ENCODE peak calls at places on chromosomes 4 and X, in seven cellular contexts. T is K562, X is H1, J is PC-3, Q is DND-41, B is neural progenitor cell, A is endothelial cell of umbilical vein. L is an unnamed sample. For H3K4me1, the result is how much of the 10 kb centered on the place peaks cover.

GRCh38 chr4:165326831-165327210 is 648 bp upstream of the MSMO1 start:
- DNase-seq in T (peak), X (no peak), J (peak), Q (peak), B (peak), A (no peak), L (no peak)

GRCh38 chr4:94743838-94744237 is 13.9 kb upstream of the BMPR1B start:
- DNase-seq in T (no peak), X (no peak), J (no peak), Q (no peak), B (no peak), A (no peak), L (no peak)

GRCh38 chr4:100935090-100935489 is 412.2 kb downstream of the PPP3CA start:
- DNase-seq in T (no peak), X (no peak), J (peak), Q (no peak), B (no peak), A (peak), L (peak)

GRCh38 chrX:45768666-45769065 is 568.0 kb upstream of the DIPK2B start:
- DNase-seq in T (no peak), X (no peak), J (no peak), Q (no peak), B (no peak), A (no peak), L (no peak)

GRCh38 chr4:176680668-176681067 is 112.1 kb downstream of the VEGFC start:
- DNase-seq in T (no peak), X (no peak), J (no peak), Q (no peak), B (no peak), A (no peak), L (no peak)

GRCh38 chr4:16914208-16914607 is 15.8 kb upstream of the LDB2 start:
- DNase-seq in T (no peak), X (no peak), J (no peak), Q (no peak), B (peak), A (peak), L (peak)

GRCh38 chr4:15894923-15895411 is 43.6 kb downstream of the FGFBP1 start:
- DNase-seq in T (no peak), X (no peak), J (peak), Q (no peak), B (no peak), A (no peak), L (no peak)

GRCh38 chrX:15146515-15146914 is 123.4 kb downstream of the ASB9 start:
- DNase-seq in T (peak), X (peak), J (peak), Q (peak), B (peak), A (peak), L (peak)

GRCh38 chr4:137946423-137946822 is 295.7 kb downstream of the SLC7A11 start:
- DNase-seq in T (no peak), X (no peak), J (peak), Q (no peak), B (no peak), A (no peak), L (no peak)

GRCh38 chrX:39626749-39627148 is 471.0 kb downstream of the BCOR start:
- DNase-seq in T (no peak), X (no peak), J (no peak), Q (no peak), B (no peak), A (no peak), L (no peak)

GRCh38 chrX:13285693-13286092 is 34.2 kb downstream of the ATXN3L start:
- DNase-seq in T (no peak), X (no peak), J (no peak), Q (no peak), B (peak), A (no peak), L (no peak)

GRCh38 chr4:140094701-140095420 is 59.1 kb downstream of the MAML3 start:
- DNase-seq in T (no peak), X (peak), J (peak), Q (no peak), B (no peak), A (peak), L (no peak)

GRCh38 chrX:18654873-18655836 is 16.8 kb downstream of the RS1 start:
- DNase-seq in T (no peak), X (no peak), J (no peak), Q (no peak), B (no peak), A (no peak), L (no peak)

GRCh38 chr4:158578476-158578875 is 56.8 kb downstream of the RXFP1 start:
- DNase-seq in T (peak), X (no peak), J (peak), Q (no peak), B (no peak), A (peak), L (peak)

GRCh38 chr4:94448815-94449375 is 2.8 kb upstream of the PDLIM5 start:
- DNase-seq in T (no peak), X (no peak), J (no peak), Q (no peak), B (no peak), A (no peak), L (peak)

GRCh38 chr4:56803473-56803872 is 18.0 kb downstream of the SPINK2 start:
- DNase-seq in T (no peak), X (no peak), J (peak), Q (peak), B (no peak), A (no peak), L (peak)

GRCh38 chr4:165493359-165493758 is 114.6 kb downstream of the CPE start:
- DNase-seq in T (peak), X (peak), J (peak), Q (peak), B (peak), A (peak), L (peak)

GRCh38 chr4:184262901-184263300 is 45.2 kb upstream of the ENPP6 start:
- DNase-seq in T (no peak), X (peak), J (peak), Q (no peak), B (no peak), A (no peak), L (no peak)

GRCh38 chrX:45750639-45751038 is 550.0 kb upstream of the DIPK2B start:
- DNase-seq in T (no peak), X (no peak), J (no peak), Q (no peak), B (no peak), A (no peak), L (no peak)

GRCh38 chr4:1347410-1347864 is 429 bp downstream of the UVSSA start:
- DNase-seq in T (peak), X (peak), J (peak), Q (no peak), B (no peak), A (peak), L (peak)

GRCh38 chr4:145557720-145558119 is 61.5 kb upstream of the MMAA start:
- DNase-seq in T (peak), X (peak), J (peak), Q (peak), B (peak), A (peak), L (peak)

GRCh38 chrX:23742174-23742692 is 843 bp downstream of the ACOT9 start:
- DNase-seq in T (peak), X (no peak), J (peak), Q (no peak), B (peak), A (peak), L (peak)

GRCh38 chr4:120454788-120455187 is 388.1 kb upstream of the MAD2L1 start:
- DNase-seq in T (no peak), X (no peak), J (no peak), Q (no peak), B (no peak), A (no peak), L (no peak)

GRCh38 chr4:156575430-156576073 is 396.0 kb downstream of the PDGFC start:
- DNase-seq in T (no peak), X (peak), J (peak), Q (no peak), B (peak), A (no peak), L (no peak)

GRCh38 chr4:17096692-17097091 is 198.2 kb upstream of the LDB2 start:
- DNase-seq in T (no peak), X (no peak), J (no peak), Q (no peak), B (no peak), A (no peak), L (no peak)

GRCh38 chr4:54493862-54494261 is 163.9 kb upstream of the KIT start:
- DNase-seq in T (peak), X (no peak), J (peak), Q (no peak), B (no peak), A (no peak), L (no peak)

GRCh38 chrX:73916489-73916888 is 353.5 kb downstream of the CHIC1 start:
- DNase-seq in T (no peak), X (no peak), J (no peak), Q (no peak), B (no peak), A (no peak), L (no peak)

GRCh38 chr4:102684605-102685052 is 76.1 kb downstream of the MANBA start:
- DNase-seq in T (peak), X (no peak), J (peak), Q (no peak), B (no peak), A (no peak), L (no peak)

GRCh38 chrX:150587585-150588503 is 19.4 kb downstream of the MTM1 start:
- DNase-seq in T (peak), X (no peak), J (peak), Q (peak), B (no peak), A (peak), L (peak)

GRCh38 chrX:21735753-21736127 is 22.2 kb downstream of the SMPX start:
- DNase-seq in T (no peak), X (no peak), J (no peak), Q (no peak), B (no peak), A (no peak), L (no peak)

GRCh38 chrX:86806786-86807185 is 658.5 kb downstream of the DACH2 start:
- DNase-seq in T (no peak), X (no peak), J (peak), Q (no peak), B (peak), A (no peak), L (peak)

GRCh38 chr4:6449335-6449734 is 23.1 kb downstream of the PPP2R2C start:
- DNase-seq in T (no peak), X (no peak), J (no peak), Q (no peak), B (no peak), A (no peak), L (no peak)

GRCh38 chr4:101345271-101345595 is 2.1 kb downstream of the PPP3CA start:
- DNase-seq in T (no peak), X (no peak), J (no peak), Q (peak), B (no peak), A (peak), L (peak)

GRCh38 chrX:40291553-40291952 is 193.8 kb upstream of the BCOR start:
- DNase-seq in T (no peak), X (no peak), J (peak), Q (no peak), B (no peak), A (no peak), L (no peak)

GRCh38 chr4:155026715-155027114 is 181.7 kb upstream of the NPY2R start:
- DNase-seq in T (no peak), X (no peak), J (no peak), Q (no peak), B (no peak), A (peak), L (peak)

GRCh38 chr4:179521937-179522336 is 2079.7 kb upstream of the AGA start:
- DNase-seq in T (no peak), X (no peak), J (no peak), Q (no peak), B (no peak), A (no peak), L (no peak)

DNA sequence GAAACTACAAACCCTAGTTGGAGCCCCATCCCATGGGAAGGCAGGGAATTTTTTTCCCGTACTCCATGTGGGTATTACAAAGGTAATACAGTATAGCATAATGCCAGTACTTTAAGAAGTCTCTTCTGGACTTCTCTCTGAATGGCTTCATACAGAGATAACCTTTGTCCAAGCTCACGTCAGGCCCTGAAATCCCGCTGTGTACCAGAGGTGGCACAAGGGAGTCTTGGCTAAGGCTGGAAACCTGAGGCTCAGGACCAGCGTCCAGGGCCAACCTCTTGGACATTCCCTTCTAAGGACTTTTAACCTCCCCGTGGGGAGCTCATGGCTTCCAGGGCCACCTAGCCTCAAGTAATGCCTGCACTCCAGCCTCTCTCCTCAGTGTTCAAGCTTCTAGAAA is 338.9 kb upstream of the FAM241A start:
- DNase-seq in T (no peak), X (peak), J (peak), Q (no peak), B (peak), A (no peak), L (no peak)
- TF ChIP-seq CTCF in T (no peak), X (peak), J (peak), Q (no peak), B (peak), A (no peak), L (peak)

DNA sequence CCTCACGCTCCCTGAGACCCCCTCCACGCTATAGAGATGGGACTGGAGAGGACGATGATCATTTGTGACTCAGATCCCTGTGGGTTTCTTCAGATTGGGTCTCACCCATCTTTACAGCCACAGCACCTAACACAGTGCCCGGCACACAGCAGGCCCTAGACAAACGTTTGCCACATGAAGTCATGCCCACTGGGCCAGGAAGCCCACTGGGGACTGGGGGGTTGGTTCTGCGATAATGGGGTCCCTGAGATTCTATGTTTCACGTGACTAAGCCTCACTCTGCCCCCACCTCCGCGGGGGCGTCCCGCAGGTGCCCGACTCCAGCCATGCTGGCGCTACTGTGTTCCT is 3.8 kb downstream of the SOD3 start:
- DNase-seq in T (no peak), X (no peak), J (no peak), Q (no peak), B (no peak), A (no peak), L (no peak)
- TF ChIP-seq EZH2 in T (no peak), X (no peak), J (no peak), Q (no peak), B (no peak), A (no peak), L (no peak)

GRCh38 chr4:10173754-10174749 is 57.5 kb upstream of the WDR1 start:
- DNase-seq in T (no peak), X (no peak), J (peak), Q (no peak), B (no peak), A (no peak), L (no peak)
- H3K4me1 ChIP-seq in T (half or more), X (under half), J (under half), Q (under half), B (under half), A (under half), L (under half)

DNA sequence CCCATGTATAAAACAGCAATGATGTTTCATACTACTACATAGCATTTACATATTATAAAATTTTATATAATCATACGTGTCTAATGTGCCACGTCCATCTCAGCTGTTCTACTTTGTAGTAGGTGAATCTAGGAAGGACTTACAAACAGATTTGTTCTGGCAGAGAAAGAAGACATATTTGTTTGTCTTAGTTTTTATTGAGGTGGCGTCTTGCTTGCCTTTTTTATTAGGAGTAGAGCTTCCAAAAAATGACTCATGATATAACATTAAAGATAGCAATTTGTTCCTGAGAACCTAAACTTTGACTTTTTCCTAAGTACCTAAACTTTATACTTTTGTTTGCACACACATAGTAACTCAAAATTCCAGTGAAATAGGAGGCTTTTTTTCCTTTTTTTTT is 64.6 kb downstream of the CLDN22 start:
- DNase-seq in T (no peak), X (no peak), J (peak), Q (no peak), B (no peak), A (no peak), L (no peak)
- TF ChIP-seq CTCF in T (no peak), X (no peak), J (no peak), Q (no peak), B (no peak), A (no peak), L (no peak)

DNA sequence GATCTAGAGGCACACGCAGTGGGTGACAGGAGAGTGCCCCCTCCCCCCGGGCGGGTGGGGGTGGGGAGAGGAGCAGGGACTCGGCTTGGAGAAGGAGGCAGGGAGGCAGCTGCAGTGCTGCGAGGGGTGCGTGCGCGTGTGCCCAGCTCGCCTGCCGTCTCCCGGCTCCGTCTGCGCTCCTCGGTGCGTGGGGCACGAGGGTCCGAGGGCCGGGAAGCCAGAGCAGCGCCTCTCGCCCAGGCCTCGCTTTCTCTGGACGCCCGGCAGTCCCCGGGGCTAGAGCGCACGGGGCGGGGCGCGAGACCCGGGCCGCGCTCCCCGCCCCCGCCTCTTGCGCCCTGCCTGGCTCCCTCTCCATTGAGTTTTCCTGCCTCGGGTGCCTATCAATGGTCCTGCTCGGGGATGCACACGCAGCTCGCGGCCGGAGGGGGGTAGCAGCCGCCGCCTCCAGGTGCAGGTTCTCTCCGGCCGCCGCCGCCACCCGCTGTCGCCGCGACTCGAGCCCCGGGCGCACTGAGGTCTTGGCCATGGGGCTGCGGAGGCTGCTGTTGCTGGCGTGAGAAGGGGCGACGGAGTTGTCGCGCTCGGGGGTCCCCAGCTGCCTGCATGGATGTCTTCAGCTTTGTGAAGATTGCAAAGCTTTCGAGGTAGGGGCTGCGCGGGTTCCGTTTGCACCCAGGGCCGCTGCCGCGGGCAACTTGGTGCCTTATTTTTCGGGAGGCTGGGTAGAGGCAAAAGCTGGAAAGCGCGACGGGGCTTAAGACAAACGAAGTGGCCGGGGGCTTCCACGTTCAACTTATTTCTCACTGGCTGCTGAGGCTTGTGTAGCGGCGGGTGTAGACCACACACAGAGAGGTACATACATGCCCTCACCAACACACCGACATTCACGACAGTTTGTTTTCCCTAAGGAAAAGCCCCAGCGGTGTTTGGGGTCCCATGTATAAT is at the start of gene FRMPD4:
- DNase-seq in T (no peak), X (peak), J (peak), Q (no peak), B (peak), A (no peak), L (no peak)
- TF ChIP-seq EZH2 in T (no peak), X (peak), J (no peak), Q (no peak), B (peak), A (peak), L (no peak)

GRCh38 chrX:129577877-129578276 is 37.8 kb downstream of the OCRL start:
- DNase-seq in T (peak), X (no peak), J (no peak), Q (no peak), B (no peak), A (no peak), L (no peak)
- H3K4me1 ChIP-seq in T (under half), X (under half), J (under half), Q (under half), B (under half), A (under half), L (under half)

L was measured in A673.